ENCODE peak calls at places on chromosomes 2 and 18, in eight cellular contexts. One of them, this sample, is unnamed.

GRCh38 chr2:74944987-74945782 is 13.3 kb upstream of the POLE4 start:
- DNase-seq in A549: no peak
- DNase-seq in psoas muscle: no peak
- DNase-seq in H9: no peak
- DNase-seq in fibroblast of lung: peak
- DNase-seq in hepatocyte: no peak
- DNase-seq in IMR-90: peak
- DNase-seq in thoracic aorta: no peak
- DNase-seq in this sample: no peak

GRCh38 chr2:221309888-221310287 is 262.2 kb downstream of the EPHA4 start:
- DNase-seq in A549: no peak
- DNase-seq in psoas muscle: no peak
- DNase-seq in H9: no peak
- DNase-seq in fibroblast of lung: no peak
- DNase-seq in hepatocyte: peak
- DNase-seq in IMR-90: no peak
- DNase-seq in thoracic aorta: no peak
- DNase-seq in this sample: no peak

GRCh38 chr2:211692689-211693088 is 845.9 kb downstream of the ERBB4 start:
- DNase-seq in A549: no peak
- DNase-seq in psoas muscle: no peak
- DNase-seq in H9: no peak
- DNase-seq in fibroblast of lung: no peak
- DNase-seq in hepatocyte: no peak
- DNase-seq in IMR-90: no peak
- DNase-seq in thoracic aorta: no peak
- DNase-seq in this sample: no peak

GRCh38 chr2:172216348-172216933 is 113.7 kb upstream of the DLX2 start:
- DNase-seq in A549: no peak
- DNase-seq in psoas muscle: no peak
- DNase-seq in H9: no peak
- DNase-seq in fibroblast of lung: no peak
- DNase-seq in hepatocyte: no peak
- DNase-seq in IMR-90: no peak
- DNase-seq in thoracic aorta: no peak
- DNase-seq in this sample: no peak

GRCh38 chr2:239813261-239814135 is 211.6 kb downstream of the NDUFA10 start:
- DNase-seq in A549: no peak
- DNase-seq in psoas muscle: no peak
- DNase-seq in H9: no peak
- DNase-seq in fibroblast of lung: no peak
- DNase-seq in hepatocyte: no peak
- DNase-seq in IMR-90: no peak
- DNase-seq in thoracic aorta: no peak
- DNase-seq in this sample: no peak

GRCh38 chr2:77268626-77269025 is 253.6 kb downstream of the LRRTM4 start:
- DNase-seq in A549: no peak
- DNase-seq in psoas muscle: no peak
- DNase-seq in H9: no peak
- DNase-seq in fibroblast of lung: peak
- DNase-seq in hepatocyte: no peak
- DNase-seq in IMR-90: no peak
- DNase-seq in thoracic aorta: no peak
- DNase-seq in this sample: no peak

GRCh38 chr18:57915848-57916596 is 112.9 kb upstream of the ATP8B1 start:
- DNase-seq in A549: no peak
- DNase-seq in psoas muscle: no peak
- DNase-seq in H9: no peak
- DNase-seq in fibroblast of lung: peak
- DNase-seq in hepatocyte: no peak
- DNase-seq in IMR-90: peak
- DNase-seq in thoracic aorta: no peak
- DNase-seq in this sample: no peak

GRCh38 chr2:102251042-102251848 is 60.1 kb upstream of the IL1RL1 start:
- DNase-seq in A549: peak
- DNase-seq in psoas muscle: peak
- DNase-seq in H9: peak
- DNase-seq in fibroblast of lung: peak
- DNase-seq in hepatocyte: peak
- DNase-seq in IMR-90: no peak
- DNase-seq in thoracic aorta: no peak
- DNase-seq in this sample: peak

GRCh38 chr2:218432676-218433365 is 13.9 kb downstream of the VIL1 start:
- DNase-seq in A549: no peak
- DNase-seq in psoas muscle: peak
- DNase-seq in H9: no peak
- DNase-seq in fibroblast of lung: no peak
- DNase-seq in hepatocyte: no peak
- DNase-seq in IMR-90: no peak
- DNase-seq in thoracic aorta: no peak
- DNase-seq in this sample: no peak

GRCh38 chr2:150485114-150485870 is 2.2 kb downstream of the RND3 start:
- DNase-seq in A549: peak
- DNase-seq in psoas muscle: peak
- DNase-seq in H9: peak
- DNase-seq in fibroblast of lung: peak
- DNase-seq in hepatocyte: peak
- DNase-seq in IMR-90: peak
- DNase-seq in thoracic aorta: peak
- DNase-seq in this sample: peak

GRCh38 chr2:24122-24521 is 22.2 kb downstream of the FAM110C start:
- DNase-seq in A549: no peak
- DNase-seq in psoas muscle: no peak
- DNase-seq in H9: no peak
- DNase-seq in fibroblast of lung: no peak
- DNase-seq in hepatocyte: no peak
- DNase-seq in IMR-90: no peak
- DNase-seq in thoracic aorta: no peak
- DNase-seq in this sample: no peak

GRCh38 chr18:36186461-36187137 is 698 bp upstream of the MOCOS start:
- DNase-seq in A549: no peak
- DNase-seq in psoas muscle: peak
- DNase-seq in H9: peak
- DNase-seq in fibroblast of lung: peak
- DNase-seq in hepatocyte: peak
- DNase-seq in IMR-90: no peak
- DNase-seq in thoracic aorta: no peak
- DNase-seq in this sample: peak

GRCh38 chr2:226984461-226985226 is 148.8 kb downstream of the RHBDD1 start:
- DNase-seq in A549: no peak
- DNase-seq in psoas muscle: no peak
- DNase-seq in H9: no peak
- DNase-seq in fibroblast of lung: no peak
- DNase-seq in hepatocyte: no peak
- DNase-seq in IMR-90: no peak
- DNase-seq in thoracic aorta: no peak
- DNase-seq in this sample: no peak

GRCh38 chr18:46332956-46333355 is 228.8 kb downstream of the HAUS1 start:
- DNase-seq in A549: no peak
- DNase-seq in psoas muscle: no peak
- DNase-seq in H9: no peak
- DNase-seq in fibroblast of lung: no peak
- DNase-seq in hepatocyte: no peak
- DNase-seq in IMR-90: no peak
- DNase-seq in thoracic aorta: no peak
- DNase-seq in this sample: no peak

GRCh38 chr2:73020657-73021370 is 50.7 kb downstream of the SFXN5 start:
- DNase-seq in A549: peak
- DNase-seq in psoas muscle: no peak
- DNase-seq in H9: no peak
- DNase-seq in fibroblast of lung: peak
- DNase-seq in hepatocyte: peak
- DNase-seq in IMR-90: peak
- DNase-seq in thoracic aorta: no peak
- DNase-seq in this sample: no peak

GRCh38 chr2:147782521-147782920 is 62.3 kb upstream of the ACVR2A start:
- DNase-seq in A549: no peak
- DNase-seq in psoas muscle: no peak
- DNase-seq in H9: no peak
- DNase-seq in fibroblast of lung: peak
- DNase-seq in hepatocyte: no peak
- DNase-seq in IMR-90: peak
- DNase-seq in thoracic aorta: no peak
- DNase-seq in this sample: no peak

GRCh38 chr18:63271881-63272299 is 47.7 kb downstream of the BCL2 start:
- DNase-seq in A549: no peak
- DNase-seq in psoas muscle: peak
- DNase-seq in H9: no peak
- DNase-seq in fibroblast of lung: no peak
- DNase-seq in hepatocyte: no peak
- DNase-seq in IMR-90: no peak
- DNase-seq in thoracic aorta: no peak
- DNase-seq in this sample: no peak

GRCh38 chr2:98565941-98566340 is 42.4 kb downstream of the COA5 start:
- DNase-seq in A549: no peak
- DNase-seq in psoas muscle: no peak
- DNase-seq in H9: no peak
- DNase-seq in fibroblast of lung: no peak
- DNase-seq in hepatocyte: no peak
- DNase-seq in IMR-90: no peak
- DNase-seq in thoracic aorta: no peak
- DNase-seq in this sample: no peak

GRCh38 chr2:85741211-85741610 is 12.6 kb upstream of the ATOH8 start:
- DNase-seq in A549: peak
- DNase-seq in psoas muscle: peak
- DNase-seq in H9: no peak
- DNase-seq in fibroblast of lung: no peak
- DNase-seq in hepatocyte: no peak
- DNase-seq in IMR-90: no peak
- DNase-seq in thoracic aorta: no peak
- DNase-seq in this sample: peak

DNA sequence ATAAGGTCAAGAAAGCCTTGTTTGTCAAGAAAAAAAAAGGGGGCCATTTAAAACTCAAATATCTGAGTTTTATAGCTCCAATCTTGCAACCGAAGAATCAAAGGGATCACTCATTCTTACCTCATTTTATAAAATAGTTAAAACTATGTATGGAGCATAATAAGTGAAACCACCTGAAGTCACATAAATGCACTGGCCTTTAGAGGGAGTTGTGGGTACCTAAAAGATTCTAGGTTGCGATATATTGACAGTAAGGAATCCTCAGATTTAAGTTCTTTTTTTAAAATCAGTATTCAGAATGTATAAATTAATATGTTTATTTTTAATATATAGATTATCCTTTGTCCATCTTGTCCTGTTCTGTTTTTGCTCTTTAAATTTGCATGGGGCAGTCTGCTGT is 3.4 kb downstream of the ARHGAP28 start:
- DNase-seq in A549: no peak
- DNase-seq in psoas muscle: no peak
- DNase-seq in H9: no peak
- DNase-seq in fibroblast of lung: peak
- DNase-seq in hepatocyte: no peak
- DNase-seq in IMR-90: no peak
- DNase-seq in thoracic aorta: no peak
- DNase-seq in this sample: no peak
- TF ChIP-seq CTCF in A549: no peak
- TF ChIP-seq CTCF in psoas muscle: no peak
- TF ChIP-seq CTCF in H9: peak
- TF ChIP-seq CTCF in fibroblast of lung: peak
- TF ChIP-seq CTCF in hepatocyte: peak
- TF ChIP-seq CTCF in IMR-90: no peak
- TF ChIP-seq CTCF in thoracic aorta: no peak
- TF ChIP-seq CTCF in this sample: no peak

GRCh38 chr2:196239622-196240587 is 68.5 kb upstream of the STK17B start:
- DNase-seq in A549: no peak
- DNase-seq in psoas muscle: peak
- DNase-seq in H9: no peak
- DNase-seq in fibroblast of lung: peak
- DNase-seq in hepatocyte: no peak
- DNase-seq in IMR-90: peak
- DNase-seq in thoracic aorta: no peak
- DNase-seq in this sample: peak

GRCh38 chr2:196242131-196242620 is 70.8 kb upstream of the STK17B start:
- DNase-seq in A549: no peak
- DNase-seq in psoas muscle: no peak
- DNase-seq in H9: no peak
- DNase-seq in fibroblast of lung: peak
- DNase-seq in hepatocyte: no peak
- DNase-seq in IMR-90: peak
- DNase-seq in thoracic aorta: no peak
- DNase-seq in this sample: peak

GRCh38 chr2:196241175-196241574 is 69.8 kb upstream of the STK17B start:
- DNase-seq in A549: no peak
- DNase-seq in psoas muscle: no peak
- DNase-seq in H9: no peak
- DNase-seq in fibroblast of lung: no peak
- DNase-seq in hepatocyte: no peak
- DNase-seq in IMR-90: no peak
- DNase-seq in thoracic aorta: no peak
- DNase-seq in this sample: no peak

GRCh38 chr2:196234672-196235071 is 63.3 kb upstream of the STK17B start:
- DNase-seq in A549: no peak
- DNase-seq in psoas muscle: no peak
- DNase-seq in H9: no peak
- DNase-seq in fibroblast of lung: peak
- DNase-seq in hepatocyte: no peak
- DNase-seq in IMR-90: peak
- DNase-seq in thoracic aorta: no peak
- DNase-seq in this sample: no peak

GRCh38 chr2:196238836-196239380 is 67.5 kb upstream of the STK17B start:
- DNase-seq in A549: no peak
- DNase-seq in psoas muscle: no peak
- DNase-seq in H9: no peak
- DNase-seq in fibroblast of lung: no peak
- DNase-seq in hepatocyte: no peak
- DNase-seq in IMR-90: peak
- DNase-seq in thoracic aorta: no peak
- DNase-seq in this sample: no peak
- H3K27ac ChIP-seq in A549: no peak
- H3K27ac ChIP-seq in psoas muscle: no peak
- H3K27ac ChIP-seq in H9: no peak
- H3K27ac ChIP-seq in fibroblast of lung: no peak
- H3K27ac ChIP-seq in hepatocyte: no peak
- H3K27ac ChIP-seq in IMR-90: peak
- H3K27ac ChIP-seq in thoracic aorta: no peak
- H3K27ac ChIP-seq in this sample: peak

GRCh38 chr2:192749606-192750200 is 555.0 kb upstream of the TMEFF2 start:
- DNase-seq in A549: no peak
- DNase-seq in psoas muscle: no peak
- DNase-seq in H9: no peak
- DNase-seq in fibroblast of lung: no peak
- DNase-seq in hepatocyte: peak
- DNase-seq in IMR-90: no peak
- DNase-seq in thoracic aorta: no peak
- DNase-seq in this sample: no peak
- TF ChIP-seq CTCF in A549: peak
- TF ChIP-seq CTCF in psoas muscle: no peak
- TF ChIP-seq CTCF in H9: peak
- TF ChIP-seq CTCF in fibroblast of lung: no peak
- TF ChIP-seq CTCF in hepatocyte: peak
- TF ChIP-seq CTCF in IMR-90: no peak
- TF ChIP-seq CTCF in thoracic aorta: no peak
- TF ChIP-seq CTCF in this sample: no peak

DNA sequence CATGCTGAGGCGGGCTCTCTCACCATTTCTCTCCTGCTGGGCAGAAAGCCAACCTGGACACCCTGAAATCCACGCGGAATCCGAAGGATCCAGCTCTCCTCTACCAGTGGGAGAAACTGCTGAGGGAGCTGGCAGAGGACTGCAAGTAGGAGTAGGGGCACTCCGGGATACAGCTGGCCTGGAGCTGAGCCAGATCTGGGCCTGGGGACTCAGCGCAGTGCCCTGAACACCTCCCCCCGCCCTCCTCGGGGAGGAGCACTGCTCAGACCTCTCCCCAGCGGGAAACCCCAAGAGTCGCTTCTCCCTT is 42.7 kb downstream of the FER1L5 start:
- DNase-seq in A549: no peak
- DNase-seq in psoas muscle: no peak
- DNase-seq in H9: no peak
- DNase-seq in fibroblast of lung: peak
- DNase-seq in hepatocyte: no peak
- DNase-seq in IMR-90: no peak
- DNase-seq in thoracic aorta: no peak
- DNase-seq in this sample: no peak
- H3K27ac ChIP-seq in A549: peak
- H3K27ac ChIP-seq in psoas muscle: no peak
- H3K27ac ChIP-seq in H9: no peak
- H3K27ac ChIP-seq in fibroblast of lung: no peak
- H3K27ac ChIP-seq in hepatocyte: no peak
- H3K27ac ChIP-seq in IMR-90: no peak
- H3K27ac ChIP-seq in thoracic aorta: no peak
- H3K27ac ChIP-seq in this sample: no peak